ENCODE peak calls at places on chromosomes 5 and 9, in six cellular contexts. One of them, this sample, is unnamed.

GRCh38 chr9:24090566-24090965 is 264.5 kb upstream of the ELAVL2 start:
- DNase-seq in H1: no peak
- DNase-seq in suprapubic skin: no peak
- DNase-seq in ovary: no peak
- DNase-seq in A549: no peak
- DNase-seq in stomach: no peak
- DNase-seq in this sample: no peak

GRCh38 chr5:124527220-124527991 is 219.0 kb downstream of the ZNF608 start:
- DNase-seq in ovary: no peak
- DNase-seq in A549: no peak
- DNase-seq in stomach: no peak
- DNase-seq in H1: no peak
- DNase-seq in suprapubic skin: no peak
- DNase-seq in this sample: peak

GRCh38 chr5:107894361-107894760 is 223.6 kb upstream of the EFNA5 start:
- DNase-seq in suprapubic skin: no peak
- DNase-seq in A549: no peak
- DNase-seq in ovary: no peak
- DNase-seq in stomach: no peak
- DNase-seq in H1: no peak
- DNase-seq in this sample: no peak

GRCh38 chr9:7216004-7216821 is 458.4 kb downstream of the KDM4C start:
- DNase-seq in H1: no peak
- DNase-seq in suprapubic skin: no peak
- DNase-seq in stomach: no peak
- DNase-seq in A549: no peak
- DNase-seq in ovary: no peak
- DNase-seq in this sample: no peak

GRCh38 chr5:59832577-59833301 is 60.8 kb downstream of the PDE4D start:
- DNase-seq in ovary: no peak
- DNase-seq in A549: no peak
- DNase-seq in stomach: no peak
- DNase-seq in suprapubic skin: no peak
- DNase-seq in H1: no peak
- DNase-seq in this sample: no peak

GRCh38 chr9:89410709-89411111 is 87.2 kb downstream of the SEMA4D start:
- DNase-seq in suprapubic skin: no peak
- DNase-seq in A549: no peak
- DNase-seq in ovary: no peak
- DNase-seq in H1: no peak
- DNase-seq in stomach: no peak
- DNase-seq in this sample: no peak

GRCh38 chr5:41787257-41787656 is 83.0 kb downstream of the OXCT1 start:
- DNase-seq in H1: no peak
- DNase-seq in A549: no peak
- DNase-seq in ovary: no peak
- DNase-seq in stomach: no peak
- DNase-seq in suprapubic skin: no peak
- DNase-seq in this sample: no peak

GRCh38 chr5:37090123-37090726 is 159.0 kb downstream of the CPLANE1 start:
- DNase-seq in H1: no peak
- DNase-seq in suprapubic skin: no peak
- DNase-seq in ovary: no peak
- DNase-seq in A549: no peak
- DNase-seq in stomach: no peak
- DNase-seq in this sample: no peak

GRCh38 chr9:96289392-96289791 is 12.6 kb downstream of the HSD17B3 start:
- DNase-seq in stomach: no peak
- DNase-seq in suprapubic skin: no peak
- DNase-seq in A549: no peak
- DNase-seq in H1: no peak
- DNase-seq in ovary: no peak
- DNase-seq in this sample: no peak

GRCh38 chr9:69149321-69149807 is 24.7 kb upstream of the TJP2 start:
- DNase-seq in suprapubic skin: no peak
- DNase-seq in A549: no peak
- DNase-seq in stomach: no peak
- DNase-seq in ovary: peak
- DNase-seq in H1: no peak
- DNase-seq in this sample: no peak

GRCh38 chr9:99411068-99411467 is 189.0 kb downstream of the SEC61B start:
- DNase-seq in suprapubic skin: no peak
- DNase-seq in stomach: no peak
- DNase-seq in ovary: no peak
- DNase-seq in H1: no peak
- DNase-seq in A549: no peak
- DNase-seq in this sample: no peak

GRCh38 chr5:95668216-95668615 is 14.6 kb downstream of the SPATA9 start:
- DNase-seq in A549: no peak
- DNase-seq in suprapubic skin: no peak
- DNase-seq in stomach: no peak
- DNase-seq in ovary: no peak
- DNase-seq in H1: no peak
- DNase-seq in this sample: no peak

GRCh38 chr5:75335952-75336624 is 932 bp upstream of the HMGCR start:
- DNase-seq in ovary: peak
- DNase-seq in suprapubic skin: no peak
- DNase-seq in A549: peak
- DNase-seq in stomach: no peak
- DNase-seq in H1: no peak
- DNase-seq in this sample: peak

GRCh38 chr5:75335486-75335885 is 1.5 kb upstream of the HMGCR start:
- DNase-seq in A549: no peak
- DNase-seq in H1: no peak
- DNase-seq in suprapubic skin: no peak
- DNase-seq in stomach: no peak
- DNase-seq in ovary: no peak
- DNase-seq in this sample: no peak

GRCh38 chr5:75338408-75338807 is 1.4 kb downstream of the HMGCR start:
- DNase-seq in H1: no peak
- DNase-seq in stomach: no peak
- DNase-seq in A549: no peak
- DNase-seq in ovary: no peak
- DNase-seq in suprapubic skin: no peak
- DNase-seq in this sample: no peak

GRCh38 chr5:75337366-75338021 is 474 bp downstream of the HMGCR start:
- DNase-seq in H1: no peak
- DNase-seq in suprapubic skin: peak
- DNase-seq in stomach: peak
- DNase-seq in ovary: no peak
- DNase-seq in A549: no peak
- DNase-seq in this sample: peak

GRCh38 chr5:75336625-75337336 is at the start of gene HMGCR:
- DNase-seq in ovary: peak
- DNase-seq in stomach: peak
- DNase-seq in suprapubic skin: peak
- DNase-seq in A549: peak
- DNase-seq in H1: peak
- DNase-seq in this sample: peak
- TF ChIP-seq EP300 in ovary: no peak
- TF ChIP-seq EP300 in stomach: no peak
- TF ChIP-seq EP300 in suprapubic skin: no peak
- TF ChIP-seq EP300 in A549: no peak
- TF ChIP-seq EP300 in H1: no peak
- TF ChIP-seq EP300 in this sample: no peak

DNA sequence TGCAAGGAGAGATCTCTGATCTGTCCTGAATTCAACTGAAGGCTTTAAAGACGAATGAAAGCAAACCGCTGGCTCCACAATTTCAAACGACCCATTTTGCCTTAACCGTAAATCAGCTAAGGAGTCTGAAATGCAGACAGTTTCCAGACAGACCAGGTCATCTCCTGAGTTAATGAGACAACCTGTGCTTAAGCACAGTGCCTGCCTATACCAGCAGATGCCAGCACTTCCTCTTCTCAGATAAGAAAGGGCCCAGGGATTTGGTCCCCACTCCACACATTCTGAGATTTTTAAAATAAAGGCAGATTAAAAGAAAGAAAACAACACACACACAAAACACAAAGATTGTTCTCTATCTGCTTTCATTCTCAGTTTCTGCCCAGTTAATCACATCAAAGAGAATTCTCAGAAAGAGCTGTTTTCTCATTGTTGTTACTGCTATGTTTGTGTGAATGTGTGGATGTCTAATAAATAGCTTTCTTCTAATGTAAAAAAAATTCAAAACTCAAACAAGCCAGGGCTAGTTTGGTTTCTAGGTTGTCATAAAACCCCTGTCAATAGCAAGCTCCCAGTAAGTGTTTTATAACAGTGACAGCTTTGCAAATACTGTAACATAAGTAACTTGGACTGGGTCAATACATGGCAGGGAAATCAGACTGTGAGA is 157.7 kb upstream of the SLC24A2 start:
- DNase-seq in H1: no peak
- DNase-seq in A549: no peak
- DNase-seq in stomach: no peak
- DNase-seq in suprapubic skin: no peak
- DNase-seq in ovary: no peak
- DNase-seq in this sample: no peak
- TF ChIP-seq CTCF in H1: peak
- TF ChIP-seq CTCF in A549: no peak
- TF ChIP-seq CTCF in stomach: no peak
- TF ChIP-seq CTCF in suprapubic skin: no peak
- TF ChIP-seq CTCF in ovary: no peak
- TF ChIP-seq CTCF in this sample: no peak

DNA sequence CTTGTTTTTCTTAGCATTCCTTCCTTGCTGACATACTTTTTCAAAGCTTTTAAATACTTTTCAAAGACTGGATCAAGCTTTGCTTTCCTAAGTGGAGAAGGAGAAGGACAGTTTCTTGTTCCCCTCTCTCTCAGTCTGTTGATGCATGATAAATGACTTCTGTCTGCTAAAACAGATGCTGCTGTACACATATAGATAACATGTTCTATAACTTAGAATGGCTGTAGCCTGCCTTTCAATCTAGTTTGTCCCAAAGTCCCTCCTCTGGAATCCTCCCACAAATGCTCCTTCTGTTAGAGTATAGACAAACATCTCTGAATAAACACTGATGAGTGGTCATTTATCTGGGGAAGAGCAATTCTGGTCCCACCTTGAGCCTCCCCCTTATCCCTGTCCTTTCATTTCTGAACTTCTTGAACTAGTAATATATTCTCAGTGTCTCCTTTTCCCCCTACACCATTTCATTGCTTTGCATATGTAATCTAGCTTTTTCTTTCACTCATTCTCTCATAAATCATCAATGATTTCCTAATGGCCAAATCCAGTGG is 5.4 kb upstream of the HEMGN start:
- DNase-seq in A549: no peak
- DNase-seq in H1: no peak
- DNase-seq in suprapubic skin: no peak
- DNase-seq in ovary: no peak
- DNase-seq in stomach: no peak
- DNase-seq in this sample: no peak
- TF ChIP-seq POLR2A in A549: no peak
- TF ChIP-seq POLR2A in H1: no peak
- TF ChIP-seq POLR2A in suprapubic skin: no peak
- TF ChIP-seq POLR2A in ovary: no peak
- TF ChIP-seq POLR2A in stomach: no peak
- TF ChIP-seq POLR2A in this sample: no peak

GRCh38 chr5:81755320-81755719 is 4.4 kb upstream of the SSBP2 start:
- DNase-seq in ovary: peak
- DNase-seq in suprapubic skin: no peak
- DNase-seq in A549: peak
- DNase-seq in H1: no peak
- DNase-seq in stomach: peak
- DNase-seq in this sample: peak
- TF ChIP-seq EP300 in ovary: peak
- TF ChIP-seq EP300 in suprapubic skin: no peak
- TF ChIP-seq EP300 in A549: no peak
- TF ChIP-seq EP300 in H1: no peak
- TF ChIP-seq EP300 in stomach: no peak
- TF ChIP-seq EP300 in this sample: no peak

DNA sequence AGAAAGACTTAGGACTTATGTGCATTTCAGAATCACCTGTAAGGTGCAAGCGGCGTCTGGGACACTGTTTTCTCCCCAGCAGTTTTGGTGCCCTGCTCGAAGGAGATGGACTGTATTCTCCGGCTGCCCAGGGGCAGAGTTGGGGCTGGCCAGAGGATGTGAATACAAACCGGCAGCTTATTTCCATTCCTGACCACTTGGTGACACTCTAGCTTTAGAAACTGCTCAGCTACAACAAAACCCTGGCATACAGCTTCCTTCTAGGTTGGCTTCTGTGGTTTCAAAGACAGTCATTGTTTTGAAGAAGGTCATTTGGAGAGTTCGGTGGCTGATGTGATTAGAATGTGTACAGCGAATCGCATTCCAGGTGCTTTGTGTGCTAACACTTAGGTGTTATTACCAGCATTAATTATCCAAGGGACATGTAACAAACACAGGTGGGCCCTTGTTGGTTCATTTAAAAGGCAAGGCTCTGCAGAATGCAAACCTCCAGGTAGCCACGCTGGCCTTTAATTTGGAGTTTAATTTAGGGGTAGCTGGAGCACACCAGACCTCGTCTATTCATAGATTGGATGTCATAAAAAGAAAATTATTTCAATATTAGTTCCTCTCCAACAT is 191.0 kb downstream of the MAT2B start:
- DNase-seq in stomach: no peak
- DNase-seq in ovary: no peak
- DNase-seq in A549: peak
- DNase-seq in H1: peak
- DNase-seq in suprapubic skin: no peak
- DNase-seq in this sample: peak
- TF ChIP-seq CTCF in stomach: peak
- TF ChIP-seq CTCF in ovary: no peak
- TF ChIP-seq CTCF in A549: peak
- TF ChIP-seq CTCF in H1: peak
- TF ChIP-seq CTCF in suprapubic skin: no peak
- TF ChIP-seq CTCF in this sample: peak

GRCh38 chr5:112069329-112069728 is 312.3 kb upstream of the NREP start:
- DNase-seq in H1: no peak
- DNase-seq in suprapubic skin: no peak
- DNase-seq in A549: no peak
- DNase-seq in ovary: no peak
- DNase-seq in stomach: no peak
- DNase-seq in this sample: no peak
- TF ChIP-seq POLR2A in H1: no peak
- TF ChIP-seq POLR2A in suprapubic skin: no peak
- TF ChIP-seq POLR2A in A549: no peak
- TF ChIP-seq POLR2A in ovary: no peak
- TF ChIP-seq POLR2A in stomach: no peak
- TF ChIP-seq POLR2A in this sample: no peak

GRCh38 chr5:30874234-30875034 is 319.1 kb upstream of the CDH6 start:
- DNase-seq in A549: no peak
- DNase-seq in ovary: no peak
- DNase-seq in stomach: no peak
- DNase-seq in H1: no peak
- DNase-seq in suprapubic skin: no peak
- DNase-seq in this sample: peak

GRCh38 chr5:30878751-30879150 is 314.7 kb upstream of the CDH6 start:
- DNase-seq in ovary: no peak
- DNase-seq in suprapubic skin: no peak
- DNase-seq in H1: no peak
- DNase-seq in A549: no peak
- DNase-seq in stomach: no peak
- DNase-seq in this sample: no peak

DNA sequence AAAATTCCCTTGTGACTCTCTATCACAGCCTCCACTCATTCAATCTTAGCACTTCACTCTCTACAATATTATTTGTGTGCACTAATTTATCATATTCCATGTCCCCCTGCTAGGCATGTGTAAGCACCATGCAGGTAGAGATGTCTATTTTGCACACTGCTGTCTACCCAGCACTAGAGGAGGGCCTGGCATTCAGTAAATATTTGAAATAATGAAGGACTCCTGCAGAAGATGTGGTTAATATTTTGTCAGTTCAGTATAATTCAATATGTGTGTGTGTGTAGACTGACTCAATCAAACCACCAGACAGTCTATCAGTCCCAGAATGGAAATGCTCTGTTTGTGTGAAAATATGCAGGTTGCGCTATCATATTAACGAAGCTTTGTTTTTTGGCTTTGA is 313.6 kb upstream of the CDH6 start:
- DNase-seq in A549: no peak
- DNase-seq in suprapubic skin: no peak
- DNase-seq in stomach: no peak
- DNase-seq in ovary: no peak
- DNase-seq in H1: no peak
- DNase-seq in this sample: no peak
- TF ChIP-seq EP300 in A549: no peak
- TF ChIP-seq EP300 in suprapubic skin: no peak
- TF ChIP-seq EP300 in stomach: no peak
- TF ChIP-seq EP300 in ovary: no peak
- TF ChIP-seq EP300 in H1: no peak
- TF ChIP-seq EP300 in this sample: no peak

This sample was measured in transverse colon.